ENCODE peak calls at places on chromosomes 11 and 22, in five cellular contexts. U is transverse colon, A is SK-N-MC, C is HCT116, R is SK-N-SH. P is an unnamed sample.

GRCh38 chr11:128324531-128325141 is 262.7 kb downstream of the ETS1 start:
- DNase-seq in U (peak; percentile 43), A (no peak), C (no peak), R (no peak), P (no peak)

GRCh38 chr22:23282089-23282501 is 101.8 kb downstream of the BCR start:
- DNase-seq in U (peak; percentile 60), A (no peak), C (peak; percentile 51), R (no peak), P (no peak)

GRCh38 chr11:90202342-90202741 is 20.5 kb downstream of the CHORDC1 start:
- DNase-seq in U (no peak), A (no peak), C (no peak), R (no peak), P (no peak)

GRCh38 chr11:112518371-112518770 is 257.7 kb upstream of the PLET1 start:
- DNase-seq in U (no peak), A (no peak), C (no peak), R (no peak), P (no peak)

GRCh38 chr22:29479417-29480261 is at the start of gene NEFH:
- DNase-seq in U (no peak), A (no peak), C (no peak), R (peak; percentile 91), P (no peak)

GRCh38 chr11:86641537-86642270 is 30.7 kb downstream of the ME3 start:
- DNase-seq in U (no peak), A (no peak), C (no peak), R (no peak), P (no peak)

GRCh38 chr22:30984317-30984716 is 15.3 kb downstream of the TUG1 start:
- DNase-seq in U (no peak), A (no peak), C (no peak), R (no peak), P (no peak)

GRCh38 chr11:102974552-102975280 is 19.2 kb upstream of the MMP13 start:
- DNase-seq in U (no peak), A (no peak), C (no peak), R (no peak), P (no peak)

GRCh38 chr22:36286096-36286957 is 33.4 kb downstream of the APOL1 start:
- DNase-seq in U (peak; percentile 75), A (peak; percentile 5), C (peak; percentile 18), R (peak; percentile 94), P (no peak)

GRCh38 chr11:133719532-133720235 is 125.6 kb downstream of the SPATA19 start:
- DNase-seq in U (no peak), A (no peak), C (no peak), R (no peak), P (no peak)

GRCh38 chr11:46134061-46134460 is 12.8 kb upstream of the PHF21A start:
- DNase-seq in U (no peak), A (no peak), C (no peak), R (no peak), P (no peak)

GRCh38 chr11:46129133-46129532 is 7.9 kb upstream of the PHF21A start:
- DNase-seq in U (no peak), A (no peak), C (no peak), R (no peak), P (no peak)

GRCh38 chr11:46130286-46130937 is 9.2 kb upstream of the PHF21A start:
- DNase-seq in U (no peak), A (no peak), C (no peak), R (no peak), P (no peak)

GRCh38 chr11:46133119-46133518 is 11.9 kb upstream of the PHF21A start:
- DNase-seq in U (no peak), A (no peak), C (no peak), R (no peak), P (no peak)

GRCh38 chr11:46134540-46134939 is 13.3 kb upstream of the PHF21A start:
- DNase-seq in U (no peak), A (no peak), C (no peak), R (no peak), P (no peak)
- H3K9me3 ChIP-seq in U (no peaks in the 10 kb centered on the region), A (no peaks in the 10 kb centered on the region), C (no peaks in the 10 kb centered on the region), R (no peaks in the 10 kb centered on the region), P (no peaks in the 10 kb centered on the region)

DNA sequence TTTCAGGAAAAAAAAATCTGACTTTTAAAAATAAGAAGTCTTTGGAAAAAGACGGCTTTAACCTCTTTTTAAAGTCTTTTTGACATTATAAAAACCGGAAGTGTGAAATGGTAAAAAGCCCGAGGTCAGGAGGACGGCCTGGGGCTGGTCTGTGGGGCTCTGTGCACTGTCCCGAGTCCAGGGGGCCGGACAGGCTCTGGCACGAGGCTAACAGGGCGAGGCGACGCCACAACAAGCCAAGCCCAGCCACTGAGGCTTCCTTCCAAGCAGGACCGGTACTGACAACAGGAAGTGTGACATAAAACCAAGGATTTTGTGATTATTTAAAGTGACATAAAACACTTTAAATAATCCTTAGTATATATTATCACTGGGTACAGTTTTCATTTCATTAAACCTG is 39.2 kb downstream of the BRD1 start:
- DNase-seq in U (peak; percentile 56), A (no peak), C (no peak), R (no peak), P (no peak)
- H3K27ac ChIP-seq in U (peak overlapping the region; percentile 38), A (peak overlapping the region; percentile 68), C (no peak overlapping the region), R (no peak overlapping the region), P (no peak overlapping the region)

GRCh38 chr11:124897681-124898680 is at the start of gene ROBO4:
- DNase-seq in U (no peak), A (no peak), C (peak; percentile 22), R (peak; percentile 15), P (peak; percentile 57)
- TF ChIP-seq POLR2AphosphoS5 in U (no peak), A (no peak), C (peak; percentile 43), R (peak; percentile 67), P (no peak)

DNA sequence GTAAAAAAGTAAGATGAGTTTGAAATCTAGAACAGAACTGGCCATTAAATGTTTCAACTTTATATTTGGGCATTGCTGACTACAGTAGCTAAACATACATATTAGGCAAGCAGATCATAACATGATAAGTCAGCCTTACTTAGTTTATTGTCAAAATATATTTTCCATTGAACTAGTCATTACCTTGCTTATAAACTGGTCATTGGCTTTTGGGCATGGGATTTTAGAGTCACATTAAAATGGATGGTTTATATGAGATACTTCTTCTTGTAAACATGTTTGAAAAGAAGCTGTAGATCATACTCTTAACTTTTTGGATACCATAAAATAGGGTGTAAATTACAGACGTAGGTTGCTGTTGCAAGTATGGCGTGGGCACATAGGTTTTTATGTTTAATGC is 2.7 kb downstream of the HIPK3 start:
- DNase-seq in U (no peak), A (no peak), C (no peak), R (no peak), P (no peak)
- H3K9me3 ChIP-seq in U (no peaks in the 10 kb centered on the region), A (no peaks in the 10 kb centered on the region), C (no peaks in the 10 kb centered on the region), R (no peaks in the 10 kb centered on the region), P (no peaks in the 10 kb centered on the region)

DNA sequence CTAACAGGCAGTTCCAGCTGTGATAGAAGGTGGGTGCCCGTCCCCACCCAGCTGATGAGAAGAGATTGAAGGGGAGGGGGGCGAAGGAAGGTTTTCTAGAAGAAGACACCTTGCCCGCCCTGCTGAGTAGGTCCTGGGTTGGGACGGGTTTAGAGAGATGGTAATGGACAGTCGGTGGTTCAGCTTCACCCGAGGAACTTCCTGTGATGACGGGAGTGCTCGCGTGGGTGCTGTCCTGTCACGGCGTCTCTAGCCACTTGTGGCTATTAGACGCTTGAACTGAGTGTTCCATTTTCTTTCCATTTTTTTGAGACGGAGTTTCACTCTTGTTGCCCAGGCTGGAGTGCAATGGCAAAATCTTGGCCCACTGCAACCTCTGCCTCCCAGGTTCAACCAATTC is 27.6 kb upstream of the MGAT3 start:
- DNase-seq in U (no peak), A (no peak), C (no peak), R (no peak), P (no peak)
- H3K27ac ChIP-seq in U (peak overlapping the region; percentile 56), A (peak overlapping the region; percentile 2), C (peak overlapping the region; percentile 24), R (no peak overlapping the region), P (no peak overlapping the region)

DNA sequence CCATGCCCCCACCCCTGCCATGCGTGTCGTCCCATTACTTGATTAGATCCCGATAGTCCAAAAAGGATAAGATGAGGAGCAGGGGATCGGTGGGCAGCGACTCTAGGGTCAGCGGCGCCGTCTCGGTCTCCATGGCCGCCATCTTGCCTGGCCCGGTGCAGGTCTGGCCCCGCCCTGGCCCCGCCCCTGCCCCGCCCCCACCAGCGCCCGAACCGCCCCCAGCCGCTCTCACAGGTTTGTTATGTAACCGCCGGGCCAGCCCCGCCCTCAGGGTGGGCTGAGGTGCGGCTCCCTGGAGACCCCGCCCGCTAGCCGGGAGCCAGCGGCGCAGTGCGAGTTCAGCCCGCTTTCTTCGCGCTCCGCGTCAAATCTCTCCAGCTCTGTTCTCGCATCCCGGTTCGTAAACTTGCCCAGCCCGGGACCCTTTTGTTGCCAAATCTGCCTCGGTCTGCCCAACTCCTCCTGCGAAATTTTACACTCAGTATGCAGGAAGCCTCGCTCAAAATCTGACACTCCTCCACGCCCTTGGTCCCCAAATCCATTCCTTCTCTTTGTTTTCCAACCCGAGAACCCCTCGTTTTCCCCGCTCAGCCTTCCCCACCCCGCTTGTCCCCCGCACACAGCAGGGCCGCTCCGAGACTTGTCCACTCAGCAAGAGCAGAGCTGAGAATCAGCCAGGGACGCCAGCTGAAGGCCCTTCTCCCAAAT is at the start of gene FBXO3:
- DNase-seq in U (peak; percentile 91), A (peak; percentile 45), C (peak; percentile 40), R (peak; percentile 98), P (no peak)
- TF ChIP-seq POLR2AphosphoS5 in U (peak; percentile 80), A (peak; percentile 88), C (peak; percentile 85), R (peak; percentile 84), P (peak; percentile 31)

DNA sequence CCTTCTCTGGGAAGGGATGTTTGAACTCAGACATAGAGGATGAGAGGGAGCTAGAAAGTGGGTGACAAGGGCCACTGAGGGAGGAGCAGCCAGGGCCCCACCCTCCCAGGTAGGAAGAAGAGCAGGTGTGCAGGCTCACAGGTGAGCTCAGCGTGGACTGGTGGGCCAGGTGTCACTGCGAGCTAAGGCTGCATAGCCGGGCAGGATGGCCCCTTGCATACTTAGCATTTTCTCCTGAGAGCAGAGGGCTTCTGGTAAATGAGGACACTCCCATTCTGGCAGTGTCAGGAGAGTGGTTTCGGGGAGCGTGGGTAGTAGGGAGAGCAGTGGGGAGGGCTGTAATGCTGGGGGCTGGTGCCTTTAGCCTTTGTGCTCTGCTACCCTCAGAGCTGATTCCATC is 843.4 kb downstream of the TBC1D22A start:
- DNase-seq in U (no peak), A (no peak), C (no peak), R (no peak), P (no peak)
- H3K9me3 ChIP-seq in U (no peaks in the 10 kb centered on the region), A (no peaks in the 10 kb centered on the region), C (no peaks in the 10 kb centered on the region), R (no peaks in the 10 kb centered on the region), P (no peaks in the 10 kb centered on the region)

DNA sequence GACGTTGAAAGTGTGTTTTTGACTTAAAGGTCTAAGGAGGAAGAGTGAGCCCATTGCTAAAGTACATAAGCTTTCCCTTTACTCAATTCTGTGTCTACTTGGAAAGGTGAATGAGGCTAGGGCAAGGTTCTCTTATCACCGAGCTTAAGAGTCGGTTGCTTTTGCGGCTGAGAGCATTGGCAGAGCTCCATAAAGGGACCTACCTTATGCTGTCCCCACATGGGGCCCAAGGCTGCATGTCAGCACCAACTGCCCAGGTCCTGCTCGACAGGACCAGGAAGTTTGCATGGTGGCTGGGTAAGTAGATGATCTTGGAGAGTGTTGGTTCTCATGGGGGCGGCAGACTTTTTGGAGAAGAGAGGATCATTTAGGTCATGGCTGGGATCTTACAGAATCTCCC is 91.2 kb downstream of the ZBTB16 start:
- DNase-seq in U (no peak), A (no peak), C (no peak), R (no peak), P (no peak)
- H3K27ac ChIP-seq in U (peak overlapping the region; percentile 96), A (peak overlapping the region; percentile 93), C (no peak overlapping the region), R (no peak overlapping the region), P (no peak overlapping the region)

P was measured in Panc1.